ENCODE peak calls at places on chromosomes 12 and 14, in seven cellular contexts. D is endothelial cell of umbilical vein, V is stomach, R is esophagus muscularis mucosa, P is transverse colon, Q is HCT116, Z is K562. X is an unnamed sample.

GRCh38 chr14:24172871-24173281 is 996 bp downstream of the REC8 start:
- DNase-seq in D (no peak), V (no peak), R (no peak), P (no peak), Q (no peak), Z (no peak), X (no peak)

GRCh38 chr14:22491683-22492483 is 97.1 kb downstream of the DAD1 start:
- DNase-seq in D (no peak), V (no peak), R (no peak), P (no peak), Q (no peak), Z (no peak), X (no peak)

GRCh38 chr14:64682173-64682710 is 22.0 kb upstream of the PLEKHG3 start:
- DNase-seq in D (peak), V (peak), R (no peak), P (peak), Q (no peak), Z (no peak), X (no peak)

GRCh38 chr12:101789171-101789570 is 41.6 kb downstream of the GNPTAB start:
- DNase-seq in D (no peak), V (no peak), R (no peak), P (no peak), Q (no peak), Z (no peak), X (no peak)

GRCh38 chr12:24997970-24998582 is 49.2 kb upstream of the BCAT1 start:
- DNase-seq in D (peak), V (no peak), R (no peak), P (no peak), Q (no peak), Z (no peak), X (no peak)

GRCh38 chr12:120771097-120771496 is 45.5 kb downstream of the ACADS start:
- DNase-seq in D (no peak), V (no peak), R (no peak), P (no peak), Q (no peak), Z (no peak), X (no peak)

GRCh38 chr14:57692671-57693070 is 173.2 kb downstream of the SLC35F4 start:
- DNase-seq in D (peak), V (no peak), R (no peak), P (no peak), Q (peak), Z (peak), X (no peak)

GRCh38 chr12:119704065-119704747 is 36.3 kb downstream of the PRKAB1 start:
- DNase-seq in D (peak), V (no peak), R (no peak), P (no peak), Q (no peak), Z (no peak), X (no peak)

GRCh38 chr12:62934799-62935674 is at the start of gene PPM1H:
- DNase-seq in D (peak), V (peak), R (no peak), P (peak), Q (peak), Z (peak), X (peak)

GRCh38 chr12:12800406-12801180 is 12.6 kb upstream of the DDX47 start:
- DNase-seq in D (no peak), V (no peak), R (no peak), P (no peak), Q (no peak), Z (peak), X (no peak)

GRCh38 chr12:48687595-48687994 is 5.6 kb upstream of the KANSL2 start:
- DNase-seq in D (no peak), V (no peak), R (no peak), P (no peak), Q (no peak), Z (no peak), X (no peak)

GRCh38 chr12:65335021-65335714 is 56.7 kb downstream of the MSRB3 start:
- DNase-seq in D (peak), V (no peak), R (no peak), P (no peak), Q (peak), Z (no peak), X (no peak)

GRCh38 chr14:31842905-31843304 is 234.2 kb upstream of the ARHGAP5 start:
- DNase-seq in D (no peak), V (no peak), R (no peak), P (no peak), Q (no peak), Z (no peak), X (no peak)

GRCh38 chr12:111467092-111467861 is 61.6 kb downstream of the SH2B3 start:
- DNase-seq in D (peak), V (no peak), R (no peak), P (no peak), Q (no peak), Z (no peak), X (no peak)

GRCh38 chr14:79967001-79967400 is 244.3 kb downstream of the DIO2 start:
- DNase-seq in D (no peak), V (no peak), R (no peak), P (no peak), Q (no peak), Z (no peak), X (no peak)

GRCh38 chr14:92951912-92952471 is 29.0 kb downstream of the CHGA start:
- DNase-seq in D (peak), V (peak), R (peak), P (peak), Q (peak), Z (peak), X (peak)

GRCh38 chr12:132484891-132485441 is 5.0 kb upstream of the FBRSL1 start:
- DNase-seq in D (no peak), V (no peak), R (no peak), P (no peak), Q (no peak), Z (no peak), X (no peak)

GRCh38 chr12:112116232-112117060 is 7.9 kb upstream of the NAA25 start:
- DNase-seq in D (peak), V (peak), R (no peak), P (peak), Q (peak), Z (peak), X (peak)

GRCh38 chr14:106843376-106843775 is 1317.0 kb downstream of the TMEM121 start:
- DNase-seq in D (no peak), V (no peak), R (no peak), P (no peak), Q (no peak), Z (no peak), X (no peak)

GRCh38 chr12:697426-697825 is 34.2 kb upstream of the NINJ2 start:
- DNase-seq in D (no peak), V (no peak), R (no peak), P (no peak), Q (no peak), Z (no peak), X (no peak)

GRCh38 chr12:5789469-5789968 is 155.5 kb downstream of the ANO2 start:
- DNase-seq in D (no peak), V (no peak), R (no peak), P (no peak), Q (no peak), Z (no peak), X (no peak)

GRCh38 chr12:121443193-121443829 is 43.4 kb downstream of the RNF34 start:
- DNase-seq in D (peak), V (peak), R (no peak), P (peak), Q (peak), Z (peak), X (peak)

GRCh38 chr12:65651060-65651459 is 173.2 kb upstream of the HMGA2 start:
- DNase-seq in D (no peak), V (no peak), R (no peak), P (no peak), Q (no peak), Z (no peak), X (no peak)

GRCh38 chr14:78254911-78255431 is 84.8 kb downstream of the NRXN3 start:
- DNase-seq in D (no peak), V (no peak), R (no peak), P (no peak), Q (no peak), Z (no peak), X (no peak)

GRCh38 chr12:125287155-125287847 is 222.1 kb downstream of the AACS start:
- DNase-seq in D (no peak), V (no peak), R (no peak), P (no peak), Q (no peak), Z (no peak), X (no peak)
- H3K4me3 ChIP-seq in D (no peak), V (no peak), R (no peak), P (no peak), Q (no peak), Z (no peak), X (no peak)

GRCh38 chr14:21241218-21241819 is 27.9 kb downstream of the HNRNPC start:
- DNase-seq in D (peak), V (no peak), R (no peak), P (no peak), Q (no peak), Z (no peak), X (no peak)
- H3K27ac ChIP-seq in D (no peak), V (no peak), R (no peak), P (no peak), Q (no peak), Z (no peak), X (no peak)

GRCh38 chr12:123457980-123458779 is at the start of gene SNRNP35:
- DNase-seq in D (peak), V (peak), R (peak), P (peak), Q (peak), Z (peak), X (peak)
- TF ChIP-seq POLR2AphosphoS5 in D (peak), V (peak), R (peak), P (peak), Q (peak), Z (peak), X (peak)

DNA sequence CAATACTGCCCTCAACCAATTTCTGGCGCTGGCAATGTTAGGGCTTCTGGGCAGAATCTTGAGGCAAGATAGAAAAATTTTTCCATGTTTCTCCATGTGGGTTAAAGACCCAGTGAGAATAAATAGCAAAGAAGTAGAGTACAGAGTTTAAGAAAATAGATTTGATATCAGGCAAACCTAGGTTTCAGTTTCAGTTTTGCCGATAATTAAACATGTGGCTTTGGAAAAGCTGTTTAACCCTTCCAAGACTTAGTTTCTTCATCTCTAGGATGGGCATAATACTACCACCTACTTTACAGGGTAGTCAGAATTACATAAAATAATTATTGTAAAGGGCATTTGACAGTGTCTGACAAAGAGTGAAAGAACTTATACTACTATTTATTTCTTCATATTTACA is 360.4 kb downstream of the PCNX1 start:
- DNase-seq in D (peak), V (no peak), R (no peak), P (no peak), Q (no peak), Z (no peak), X (no peak)
- H3K4me3 ChIP-seq in D (peak), V (no peak), R (no peak), P (no peak), Q (no peak), Z (no peak), X (no peak)

X was measured in spleen.